ENCODE peak calls at places on chromosomes 12 and 14, in eight cellular contexts. A is activated T-cell treated with anti-CD3 and anti-CD28 coated beads for 48 hours; U is retinal pigment epithelial cell; D is stimulated activated CD4-positive, alpha-beta T cell treated with anti-CD3 and anti-CD28 coated beads, Interleukin-15, amount 100 ng/mL, for 24 hours; B is occipital lobe; Z is sciatic nerve; O is AG08395; Q is mesothelial cell of epicardium. T is an unnamed sample.

GRCh38 chr14:104865069-104865630 is at the start of gene CEP170B:
- DNase-seq in A (peak), U (no peak), D (peak), B (no peak), Z (peak), O (peak), Q (no peak), T (peak)

GRCh38 chr12:52132754-52133161 is 53.3 kb downstream of the SMIM41 start:
- DNase-seq in A (no peak), U (no peak), D (no peak), B (no peak), Z (no peak), O (no peak), Q (no peak), T (no peak)

GRCh38 chr12:57069522-57069921 is 9.1 kb downstream of the NEMP1 start:
- DNase-seq in A (no peak), U (no peak), D (peak), B (peak), Z (no peak), O (peak), Q (no peak), T (peak)

GRCh38 chr14:37945959-37946358 is 261.7 kb upstream of the SSTR1 start:
- DNase-seq in A (no peak), U (no peak), D (no peak), B (no peak), Z (no peak), O (no peak), Q (no peak), T (no peak)

GRCh38 chr12:109544955-109545531 is 28.3 kb downstream of the MMAB start:
- DNase-seq in A (no peak), U (no peak), D (no peak), B (no peak), Z (no peak), O (peak), Q (no peak), T (no peak)

GRCh38 chr12:106194351-106194750 is 53.5 kb downstream of the CKAP4 start:
- DNase-seq in A (no peak), U (no peak), D (no peak), B (no peak), Z (no peak), O (no peak), Q (no peak), T (no peak)

GRCh38 chr12:1606021-1606622 is 11.7 kb upstream of the FBXL14 start:
- DNase-seq in A (no peak), U (peak), D (peak), B (peak), Z (peak), O (peak), Q (peak), T (peak)

GRCh38 chr14:22434901-22435565 is 154.0 kb downstream of the DAD1 start:
- DNase-seq in A (no peak), U (no peak), D (no peak), B (no peak), Z (no peak), O (no peak), Q (no peak), T (no peak)

GRCh38 chr12:133046698-133047097 is 9.4 kb downstream of the ZNF84 start:
- DNase-seq in A (no peak), U (no peak), D (no peak), B (no peak), Z (no peak), O (no peak), Q (no peak), T (no peak)

GRCh38 chr14:23034498-23035302 is at the start of gene PSMB5:
- DNase-seq in A (peak), U (peak), D (peak), B (no peak), Z (peak), O (peak), Q (peak), T (peak)

GRCh38 chr12:71599213-71599612 is 64.4 kb downstream of the ZFC3H1 start:
- DNase-seq in A (no peak), U (no peak), D (no peak), B (no peak), Z (no peak), O (no peak), Q (no peak), T (no peak)

GRCh38 chr12:94704452-94704871 is 54.1 kb upstream of the TMCC3 start:
- DNase-seq in A (no peak), U (no peak), D (no peak), B (peak), Z (no peak), O (peak), Q (no peak), T (no peak)

GRCh38 chr12:69527506-69528272 is 57.5 kb downstream of the FRS2 start:
- DNase-seq in A (no peak), U (no peak), D (no peak), B (no peak), Z (no peak), O (peak), Q (no peak), T (no peak)

GRCh38 chr14:95647926-95648325 is 38.3 kb upstream of the TCL1B start:
- DNase-seq in A (no peak), U (no peak), D (no peak), B (no peak), Z (no peak), O (no peak), Q (no peak), T (no peak)

GRCh38 chr12:103840399-103840880 is 594 bp downstream of the NT5DC3 start:
- DNase-seq in A (peak), U (no peak), D (peak), B (no peak), Z (peak), O (no peak), Q (no peak), T (no peak)

GRCh38 chr14:100398044-100398443 is 74.9 kb downstream of the SLC25A47 start:
- DNase-seq in A (no peak), U (no peak), D (no peak), B (no peak), Z (no peak), O (no peak), Q (no peak), T (no peak)

GRCh38 chr12:86261606-86262005 is 5.4 kb upstream of the MGAT4C start:
- DNase-seq in A (no peak), U (no peak), D (no peak), B (no peak), Z (no peak), O (no peak), Q (no peak), T (no peak)

GRCh38 chr14:65208548-65208947 is 106.2 kb upstream of the MAX start:
- DNase-seq in A (no peak), U (no peak), D (no peak), B (no peak), Z (no peak), O (no peak), Q (no peak), T (no peak)

GRCh38 chr12:124651508-124652273 is 84.3 kb upstream of the NCOR2 start:
- DNase-seq in A (no peak), U (no peak), D (no peak), B (no peak), Z (no peak), O (no peak), Q (no peak), T (no peak)

GRCh38 chr14:95248422-95248821 is 71.3 kb downstream of the CLMN start:
- DNase-seq in A (no peak), U (no peak), D (no peak), B (no peak), Z (peak), O (no peak), Q (no peak), T (no peak)

GRCh38 chr12:132247718-132248438 is 81.5 kb downstream of the GALNT9 start:
- DNase-seq in A (no peak), U (no peak), D (no peak), B (no peak), Z (peak), O (no peak), Q (no peak), T (no peak)

GRCh38 chr14:72647782-72648181 is 246.1 kb downstream of the DPF3 start:
- DNase-seq in A (no peak), U (no peak), D (no peak), B (no peak), Z (no peak), O (no peak), Q (no peak), T (no peak)

GRCh38 chr12:24109381-24110039 is 160.0 kb upstream of the SOX5 start:
- DNase-seq in A (no peak), U (no peak), D (no peak), B (no peak), Z (no peak), O (no peak), Q (no peak), T (peak)

GRCh38 chr14:53452005-53452678 is 299.0 kb upstream of the DDHD1 start:
- DNase-seq in A (no peak), U (no peak), D (no peak), B (no peak), Z (no peak), O (no peak), Q (no peak), T (no peak)

GRCh38 chr14:58901826-58902225 is 264.1 kb downstream of the DACT1 start:
- DNase-seq in A (no peak), U (no peak), D (no peak), B (no peak), Z (no peak), O (no peak), Q (no peak), T (no peak)

GRCh38 chr12:68557011-68557715 is 53.5 kb upstream of the RAP1B start:
- DNase-seq in A (no peak), U (peak), D (no peak), B (no peak), Z (no peak), O (peak), Q (no peak), T (no peak)

GRCh38 chr14:87000071-87000470 is 992.9 kb downstream of the GALC start:
- DNase-seq in A (no peak), U (no peak), D (no peak), B (peak), Z (no peak), O (no peak), Q (no peak), T (no peak)

GRCh38 chr12:50918584-50919316 is 33.6 kb upstream of the HIGD1C start:
- DNase-seq in A (no peak), U (no peak), D (no peak), B (no peak), Z (no peak), O (no peak), Q (no peak), T (no peak)

GRCh38 chr12:89350661-89351488 is 1.4 kb downstream of the DUSP6 start:
- DNase-seq in A (no peak), U (no peak), D (peak), B (no peak), Z (no peak), O (peak), Q (no peak), T (no peak)

GRCh38 chr12:106226884-106227640 is 20.8 kb downstream of the CKAP4 start:
- DNase-seq in A (no peak), U (no peak), D (peak), B (no peak), Z (no peak), O (peak), Q (no peak), T (peak)

GRCh38 chr12:85557850-85558249 is 277.8 kb downstream of the ALX1 start:
- DNase-seq in A (no peak), U (no peak), D (no peak), B (no peak), Z (no peak), O (no peak), Q (no peak), T (no peak)

GRCh38 chr14:28577187-28577586 is 189.4 kb upstream of the FOXG1 start:
- DNase-seq in A (no peak), U (no peak), D (no peak), B (no peak), Z (no peak), O (no peak), Q (no peak), T (no peak)

GRCh38 chr12:109764776-109765492 is 51.3 kb downstream of the FAM222A start:
- DNase-seq in A (no peak), U (no peak), D (no peak), B (no peak), Z (peak), O (no peak), Q (no peak), T (no peak)

GRCh38 chr12:130754234-130755001 is 38.3 kb upstream of the RIMBP2 start:
- DNase-seq in A (no peak), U (no peak), D (no peak), B (no peak), Z (no peak), O (no peak), Q (no peak), T (no peak)